ENCODE peak calls at places on chromosomes 1 and 21, in six cellular contexts. One of them, this sample, is unnamed.

GRCh38 chr21:35658242-35658641 is 402.1 kb downstream of the SETD4 start:
- DNase-seq in IMR-90: peak; percentile 89
- DNase-seq in substantia nigra: no peak
- DNase-seq in lung: no peak
- DNase-seq in SK-N-SH: no peak
- DNase-seq in sigmoid colon: no peak
- DNase-seq in this sample: no peak

GRCh38 chr1:203038217-203038741 is 12.0 kb downstream of the PPFIA4 start:
- DNase-seq in lung: no peak
- DNase-seq in SK-N-SH: no peak
- DNase-seq in IMR-90: peak; percentile 78
- DNase-seq in sigmoid colon: peak; percentile 84
- DNase-seq in substantia nigra: no peak
- DNase-seq in this sample: peak; percentile 9

GRCh38 chr1:13945856-13946255 is 245.9 kb downstream of the PRDM2 start:
- DNase-seq in substantia nigra: no peak
- DNase-seq in lung: no peak
- DNase-seq in IMR-90: no peak
- DNase-seq in sigmoid colon: no peak
- DNase-seq in SK-N-SH: no peak
- DNase-seq in this sample: no peak

GRCh38 chr1:172497230-172497629 is 35.7 kb upstream of the SUCO start:
- DNase-seq in lung: no peak
- DNase-seq in IMR-90: peak; percentile 11
- DNase-seq in SK-N-SH: peak; percentile 32
- DNase-seq in substantia nigra: no peak
- DNase-seq in sigmoid colon: no peak
- DNase-seq in this sample: no peak

GRCh38 chr1:24293392-24294227 is 25.5 kb upstream of the GRHL3 start:
- DNase-seq in sigmoid colon: no peak
- DNase-seq in SK-N-SH: no peak
- DNase-seq in substantia nigra: no peak
- DNase-seq in lung: no peak
- DNase-seq in IMR-90: no peak
- DNase-seq in this sample: no peak

GRCh38 chr1:226002667-226003501 is 3.7 kb upstream of the SDE2 start:
- DNase-seq in lung: peak; percentile 52
- DNase-seq in sigmoid colon: peak; percentile 76
- DNase-seq in SK-N-SH: peak; percentile 30
- DNase-seq in substantia nigra: no peak
- DNase-seq in IMR-90: peak; percentile 6
- DNase-seq in this sample: peak; percentile 40

GRCh38 chr1:47243910-47244309 is 11.9 kb upstream of the TAL1 start:
- DNase-seq in IMR-90: no peak
- DNase-seq in substantia nigra: no peak
- DNase-seq in SK-N-SH: no peak
- DNase-seq in sigmoid colon: no peak
- DNase-seq in lung: no peak
- DNase-seq in this sample: no peak

GRCh38 chr1:47333922-47334764 is 553 bp downstream of the CMPK1 start:
- DNase-seq in substantia nigra: peak; percentile 68
- DNase-seq in IMR-90: peak; percentile 74
- DNase-seq in sigmoid colon: peak; percentile 88
- DNase-seq in lung: peak; percentile 78
- DNase-seq in SK-N-SH: peak; percentile 92
- DNase-seq in this sample: peak; percentile 71

GRCh38 chr21:18411565-18411964 is 8.0 kb upstream of the TMPRSS15 start:
- DNase-seq in substantia nigra: no peak
- DNase-seq in sigmoid colon: no peak
- DNase-seq in lung: no peak
- DNase-seq in IMR-90: no peak
- DNase-seq in SK-N-SH: no peak
- DNase-seq in this sample: no peak

GRCh38 chr1:31548518-31548898 is 27.8 kb upstream of the TINAGL1 start:
- DNase-seq in lung: no peak
- DNase-seq in SK-N-SH: peak; percentile 32
- DNase-seq in sigmoid colon: no peak
- DNase-seq in IMR-90: peak; percentile 21
- DNase-seq in substantia nigra: no peak
- DNase-seq in this sample: no peak

GRCh38 chr21:33434770-33435360 is 31.7 kb downstream of the IFNGR2 start:
- DNase-seq in SK-N-SH: no peak
- DNase-seq in sigmoid colon: no peak
- DNase-seq in IMR-90: peak; percentile 96
- DNase-seq in substantia nigra: no peak
- DNase-seq in lung: no peak
- DNase-seq in this sample: no peak

GRCh38 chr1:237041795-237042466 is at the start of gene RYR2:
- DNase-seq in lung: no peak
- DNase-seq in IMR-90: no peak
- DNase-seq in SK-N-SH: peak; percentile 88
- DNase-seq in sigmoid colon: no peak
- DNase-seq in substantia nigra: no peak
- DNase-seq in this sample: peak; percentile 81

GRCh38 chr1:247113094-247113497 is 8.9 kb upstream of the ZNF669 start:
- DNase-seq in IMR-90: no peak
- DNase-seq in sigmoid colon: no peak
- DNase-seq in substantia nigra: no peak
- DNase-seq in SK-N-SH: peak; percentile 39
- DNase-seq in lung: no peak
- DNase-seq in this sample: no peak

GRCh38 chr1:237098517-237098916 is 56.5 kb downstream of the RYR2 start:
- DNase-seq in IMR-90: no peak
- DNase-seq in substantia nigra: no peak
- DNase-seq in SK-N-SH: no peak
- DNase-seq in lung: no peak
- DNase-seq in sigmoid colon: no peak
- DNase-seq in this sample: no peak

GRCh38 chr1:116873680-116874271 is 35.9 kb upstream of the PTGFRN start:
- DNase-seq in substantia nigra: no peak
- DNase-seq in lung: no peak
- DNase-seq in IMR-90: no peak
- DNase-seq in sigmoid colon: no peak
- DNase-seq in SK-N-SH: no peak
- DNase-seq in this sample: no peak

GRCh38 chr21:28627691-28628090 is 365.0 kb downstream of the LTN1 start:
- DNase-seq in SK-N-SH: no peak
- DNase-seq in sigmoid colon: no peak
- DNase-seq in substantia nigra: no peak
- DNase-seq in lung: no peak
- DNase-seq in IMR-90: no peak
- DNase-seq in this sample: no peak

GRCh38 chr1:101293461-101294045 is 56.7 kb downstream of the S1PR1 start:
- DNase-seq in substantia nigra: no peak
- DNase-seq in sigmoid colon: no peak
- DNase-seq in lung: no peak
- DNase-seq in IMR-90: peak; percentile 8
- DNase-seq in SK-N-SH: no peak
- DNase-seq in this sample: no peak

GRCh38 chr21:29295066-29295650 is 3.6 kb upstream of the BACH1 start:
- DNase-seq in sigmoid colon: no peak
- DNase-seq in SK-N-SH: no peak
- DNase-seq in substantia nigra: no peak
- DNase-seq in IMR-90: no peak
- DNase-seq in lung: no peak
- DNase-seq in this sample: no peak

GRCh38 chr1:211812584-211812983 is 18.0 kb downstream of the LPGAT1 start:
- DNase-seq in sigmoid colon: no peak
- DNase-seq in SK-N-SH: no peak
- DNase-seq in lung: no peak
- DNase-seq in IMR-90: no peak
- DNase-seq in substantia nigra: no peak
- DNase-seq in this sample: peak; percentile 30

GRCh38 chr21:45990741-45991605 is 9.4 kb downstream of the COL6A1 start:
- DNase-seq in substantia nigra: no peak
- DNase-seq in SK-N-SH: no peak
- DNase-seq in sigmoid colon: peak; percentile 67
- DNase-seq in lung: no peak
- DNase-seq in IMR-90: no peak
- DNase-seq in this sample: peak; percentile 7

GRCh38 chr1:192918259-192918658 is 109.4 kb downstream of the RGS2 start:
- DNase-seq in sigmoid colon: no peak
- DNase-seq in lung: no peak
- DNase-seq in SK-N-SH: no peak
- DNase-seq in IMR-90: no peak
- DNase-seq in substantia nigra: no peak
- DNase-seq in this sample: no peak

GRCh38 chr21:40466893-40467483 is 380.0 kb downstream of the DSCAM start:
- DNase-seq in sigmoid colon: no peak
- DNase-seq in SK-N-SH: peak; percentile 17
- DNase-seq in lung: no peak
- DNase-seq in substantia nigra: no peak
- DNase-seq in IMR-90: no peak
- DNase-seq in this sample: peak; percentile 14

GRCh38 chr21:41653243-41653943 is 113.5 kb downstream of the RIPK4 start:
- DNase-seq in IMR-90: no peak
- DNase-seq in SK-N-SH: no peak
- DNase-seq in sigmoid colon: no peak
- DNase-seq in substantia nigra: no peak
- DNase-seq in lung: no peak
- DNase-seq in this sample: no peak

GRCh38 chr1:223556414-223557124 is 108.9 kb downstream of the CAPN8 start:
- DNase-seq in lung: peak; percentile 57
- DNase-seq in substantia nigra: no peak
- DNase-seq in IMR-90: peak; percentile 1
- DNase-seq in sigmoid colon: no peak
- DNase-seq in SK-N-SH: peak; percentile 44
- DNase-seq in this sample: peak; percentile 60

GRCh38 chr1:228332797-228333738 is 73.6 kb downstream of the TRIM11 start:
- DNase-seq in SK-N-SH: no peak
- DNase-seq in lung: no peak
- DNase-seq in IMR-90: no peak
- DNase-seq in sigmoid colon: peak; percentile 53
- DNase-seq in substantia nigra: no peak
- DNase-seq in this sample: no peak

GRCh38 chr21:46189959-46190490 is 5.8 kb upstream of the SPATC1L start:
- DNase-seq in IMR-90: no peak
- DNase-seq in sigmoid colon: no peak
- DNase-seq in SK-N-SH: no peak
- DNase-seq in substantia nigra: no peak
- DNase-seq in lung: no peak
- DNase-seq in this sample: no peak

GRCh38 chr1:60271041-60271440 is 197.5 kb upstream of the C1orf87 start:
- DNase-seq in SK-N-SH: no peak
- DNase-seq in lung: no peak
- DNase-seq in IMR-90: no peak
- DNase-seq in substantia nigra: no peak
- DNase-seq in sigmoid colon: no peak
- DNase-seq in this sample: no peak

GRCh38 chr1:50930965-50931737 is 28.9 kb downstream of the FAF1 start:
- DNase-seq in lung: no peak
- DNase-seq in SK-N-SH: no peak
- DNase-seq in sigmoid colon: no peak
- DNase-seq in IMR-90: peak; percentile 19
- DNase-seq in substantia nigra: no peak
- DNase-seq in this sample: no peak

GRCh38 chr1:229127301-229127700 is 143.6 kb upstream of the RAB4A start:
- DNase-seq in sigmoid colon: peak; percentile 18
- DNase-seq in SK-N-SH: no peak
- DNase-seq in IMR-90: peak; percentile 41
- DNase-seq in substantia nigra: no peak
- DNase-seq in lung: no peak
- DNase-seq in this sample: no peak

GRCh38 chr1:183568176-183569041 is 21.9 kb downstream of the NCF2 start:
- DNase-seq in IMR-90: no peak
- DNase-seq in substantia nigra: no peak
- DNase-seq in SK-N-SH: no peak
- DNase-seq in sigmoid colon: peak; percentile 74
- DNase-seq in lung: no peak
- DNase-seq in this sample: no peak

GRCh38 chr1:183569801-183570200 is 20.5 kb downstream of the NCF2 start:
- DNase-seq in lung: no peak
- DNase-seq in substantia nigra: no peak
- DNase-seq in SK-N-SH: no peak
- DNase-seq in IMR-90: no peak
- DNase-seq in sigmoid colon: no peak
- DNase-seq in this sample: no peak

GRCh38 chr1:183567584-183567983 is 22.7 kb downstream of the NCF2 start:
- DNase-seq in IMR-90: peak; percentile 47
- DNase-seq in substantia nigra: no peak
- DNase-seq in sigmoid colon: no peak
- DNase-seq in lung: peak; percentile 71
- DNase-seq in SK-N-SH: no peak
- DNase-seq in this sample: no peak

GRCh38 chr1:183570451-183570850 is 19.8 kb downstream of the NCF2 start:
- DNase-seq in SK-N-SH: no peak
- DNase-seq in IMR-90: no peak
- DNase-seq in sigmoid colon: no peak
- DNase-seq in substantia nigra: no peak
- DNase-seq in lung: no peak
- DNase-seq in this sample: no peak

GRCh38 chr1:183569141-183569540 is 21.1 kb downstream of the NCF2 start:
- DNase-seq in sigmoid colon: no peak
- DNase-seq in substantia nigra: no peak
- DNase-seq in IMR-90: peak; percentile 61
- DNase-seq in lung: no peak
- DNase-seq in SK-N-SH: no peak
- DNase-seq in this sample: no peak
- H3K27ac ChIP-seq in sigmoid colon: no peak overlapping the region
- H3K27ac ChIP-seq in substantia nigra: no peak overlapping the region
- H3K27ac ChIP-seq in IMR-90: no peak overlapping the region
- H3K27ac ChIP-seq in lung: no peak overlapping the region
- H3K27ac ChIP-seq in SK-N-SH: no peak overlapping the region
- H3K27ac ChIP-seq in this sample: no peak overlapping the region

GRCh38 chr1:113872219-113872934 is 865 bp upstream of the PTPN22 start:
- DNase-seq in substantia nigra: no peak
- DNase-seq in sigmoid colon: no peak
- DNase-seq in lung: no peak
- DNase-seq in SK-N-SH: no peak
- DNase-seq in IMR-90: no peak
- DNase-seq in this sample: no peak
- H3K27ac ChIP-seq in substantia nigra: no peak overlapping the region
- H3K27ac ChIP-seq in sigmoid colon: no peak overlapping the region
- H3K27ac ChIP-seq in lung: peak overlapping the region; percentile 65
- H3K27ac ChIP-seq in SK-N-SH: no peak overlapping the region
- H3K27ac ChIP-seq in IMR-90: no peak overlapping the region
- H3K27ac ChIP-seq in this sample: no peak overlapping the region

DNA sequence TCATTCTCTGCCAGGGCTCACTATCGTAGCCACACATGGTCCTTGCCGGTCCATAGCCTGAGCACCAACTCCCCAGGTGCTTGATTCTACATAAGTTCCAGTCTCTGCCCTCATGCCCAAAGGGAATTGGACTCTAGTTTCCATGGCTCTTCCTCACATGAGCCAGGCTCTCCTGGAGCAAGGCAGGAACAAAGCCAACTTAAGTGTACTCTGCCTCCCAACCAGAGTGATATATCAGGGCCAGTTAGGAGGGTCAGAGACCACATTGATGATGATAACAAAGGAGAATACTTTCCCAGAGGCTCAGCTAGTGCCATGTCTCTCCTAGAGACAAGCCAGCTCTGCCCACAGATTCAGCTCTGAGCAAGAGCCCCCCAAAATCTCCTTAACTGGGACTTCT is 70.9 kb downstream of the ERI3 start:
- DNase-seq in substantia nigra: no peak
- DNase-seq in sigmoid colon: no peak
- DNase-seq in lung: no peak
- DNase-seq in SK-N-SH: no peak
- DNase-seq in IMR-90: no peak
- DNase-seq in this sample: no peak
- H3K27ac ChIP-seq in substantia nigra: no peak overlapping the region
- H3K27ac ChIP-seq in sigmoid colon: no peak overlapping the region
- H3K27ac ChIP-seq in lung: no peak overlapping the region
- H3K27ac ChIP-seq in SK-N-SH: no peak overlapping the region
- H3K27ac ChIP-seq in IMR-90: no peak overlapping the region
- H3K27ac ChIP-seq in this sample: no peak overlapping the region

GRCh38 chr21:44987301-44987885 is 47.6 kb downstream of the SLX9 start:
- DNase-seq in SK-N-SH: no peak
- DNase-seq in sigmoid colon: peak; percentile 63
- DNase-seq in substantia nigra: no peak
- DNase-seq in IMR-90: no peak
- DNase-seq in lung: no peak
- DNase-seq in this sample: no peak
- H3K27ac ChIP-seq in SK-N-SH: peak overlapping the region; percentile 75
- H3K27ac ChIP-seq in sigmoid colon: no peak overlapping the region
- H3K27ac ChIP-seq in substantia nigra: no peak overlapping the region
- H3K27ac ChIP-seq in IMR-90: no peak overlapping the region
- H3K27ac ChIP-seq in lung: no peak overlapping the region
- H3K27ac ChIP-seq in this sample: peak overlapping the region; percentile 50